ENCODE peak calls at places on chromosome 22, in seven cellular contexts. H, E, M, W, F, A and Q are unnamed samples.

GRCh38 chr22:21867528-21868266 is at the start of gene MAPK1:
- DNase-seq in H (peak), E (peak), M (peak), W (peak), F (peak), A (peak), Q (peak)

GRCh38 chr22:23841292-23841691 is 2.5 kb upstream of the DERL3 start:
- DNase-seq in H (no peak), E (no peak), M (no peak), W (no peak), F (no peak), A (no peak), Q (no peak)

GRCh38 chr22:17774206-17774927 is at the start of gene BID:
- DNase-seq in H (no peak), E (no peak), M (peak), W (no peak), F (no peak), A (peak), Q (peak)

GRCh38 chr22:41217553-41218157 is 12.5 kb downstream of the L3MBTL2 start:
- DNase-seq in H (no peak), E (peak), M (peak), W (peak), F (no peak), A (peak), Q (peak)

GRCh38 chr22:48153726-48154125 is 1391.3 kb downstream of the TBC1D22A start:
- DNase-seq in H (no peak), E (no peak), M (no peak), W (no peak), F (no peak), A (no peak), Q (no peak)

GRCh38 chr22:39748877-39749276 is 144.7 kb downstream of the ENTHD1 start:
- DNase-seq in H (no peak), E (no peak), M (no peak), W (no peak), F (no peak), A (no peak), Q (no peak)

GRCh38 chr22:37229805-37230672 is 14.0 kb downstream of the RAC2 start:
- DNase-seq in H (peak), E (no peak), M (peak), W (no peak), F (peak), A (peak), Q (peak)

GRCh38 chr22:40243891-40244290 is 66.2 kb downstream of the TNRC6B start:
- DNase-seq in H (no peak), E (no peak), M (no peak), W (no peak), F (no peak), A (no peak), Q (peak)

GRCh38 chr22:19819209-19819910 is 35.3 kb downstream of the GNB1L start:
- DNase-seq in H (no peak), E (no peak), M (no peak), W (no peak), F (no peak), A (no peak), Q (no peak)